ENCODE peak calls at places on chromosomes 11 and 22, in seven cellular contexts. One of them, this sample, is unnamed.

GRCh38 chr11:35893796-35894475 is 49.9 kb upstream of the LDLRAD3 start:
- DNase-seq in activated CD4-positive, alpha-beta T cell treated with anti-CD3 and anti-CD28 coated beads, Interleukin-2, amount 50 U/mL, for 48 hours: no peak
- DNase-seq in NAMALWA: no peak
- DNase-seq in stimulated activated CD4-positive, alpha-beta T cell treated with anti-CD3 and anti-CD28 coated beads, Interleukin-12 subunit alpha, Interleukin-12 subunit beta, amount 100 ng/mL, for 48 hours: no peak
- DNase-seq in hepatic stellate cell: no peak
- DNase-seq in effector CD4-positive, alpha-beta T cell: no peak
- DNase-seq in NCI-H748 treated with DMSO at 0.1 percent for 48 hours: no peak
- DNase-seq in this sample: no peak

GRCh38 chr11:61452825-61453224 is 22.9 kb downstream of the SDHAF2 start:
- DNase-seq in activated CD4-positive, alpha-beta T cell treated with anti-CD3 and anti-CD28 coated beads, Interleukin-2, amount 50 U/mL, for 48 hours: no peak
- DNase-seq in NAMALWA: no peak
- DNase-seq in stimulated activated CD4-positive, alpha-beta T cell treated with anti-CD3 and anti-CD28 coated beads, Interleukin-12 subunit alpha, Interleukin-12 subunit beta, amount 100 ng/mL, for 48 hours: no peak
- DNase-seq in hepatic stellate cell: no peak
- DNase-seq in effector CD4-positive, alpha-beta T cell: no peak
- DNase-seq in NCI-H748 treated with DMSO at 0.1 percent for 48 hours: no peak
- DNase-seq in this sample: no peak

GRCh38 chr22:44024288-44024908 is at the start of gene PARVB:
- DNase-seq in activated CD4-positive, alpha-beta T cell treated with anti-CD3 and anti-CD28 coated beads, Interleukin-2, amount 50 U/mL, for 48 hours: peak
- DNase-seq in NAMALWA: no peak
- DNase-seq in stimulated activated CD4-positive, alpha-beta T cell treated with anti-CD3 and anti-CD28 coated beads, Interleukin-12 subunit alpha, Interleukin-12 subunit beta, amount 100 ng/mL, for 48 hours: no peak
- DNase-seq in hepatic stellate cell: peak
- DNase-seq in effector CD4-positive, alpha-beta T cell: no peak
- DNase-seq in NCI-H748 treated with DMSO at 0.1 percent for 48 hours: no peak
- DNase-seq in this sample: no peak

GRCh38 chr11:38814670-38815069 is 2216.6 kb upstream of the RAG2 start:
- DNase-seq in activated CD4-positive, alpha-beta T cell treated with anti-CD3 and anti-CD28 coated beads, Interleukin-2, amount 50 U/mL, for 48 hours: no peak
- DNase-seq in NAMALWA: no peak
- DNase-seq in stimulated activated CD4-positive, alpha-beta T cell treated with anti-CD3 and anti-CD28 coated beads, Interleukin-12 subunit alpha, Interleukin-12 subunit beta, amount 100 ng/mL, for 48 hours: no peak
- DNase-seq in hepatic stellate cell: no peak
- DNase-seq in effector CD4-positive, alpha-beta T cell: no peak
- DNase-seq in NCI-H748 treated with DMSO at 0.1 percent for 48 hours: no peak
- DNase-seq in this sample: no peak

GRCh38 chr11:1219836-1220810 is 2.7 kb upstream of the MUC5B start:
- DNase-seq in activated CD4-positive, alpha-beta T cell treated with anti-CD3 and anti-CD28 coated beads, Interleukin-2, amount 50 U/mL, for 48 hours: no peak
- DNase-seq in NAMALWA: no peak
- DNase-seq in stimulated activated CD4-positive, alpha-beta T cell treated with anti-CD3 and anti-CD28 coated beads, Interleukin-12 subunit alpha, Interleukin-12 subunit beta, amount 100 ng/mL, for 48 hours: no peak
- DNase-seq in hepatic stellate cell: no peak
- DNase-seq in effector CD4-positive, alpha-beta T cell: no peak
- DNase-seq in NCI-H748 treated with DMSO at 0.1 percent for 48 hours: no peak
- DNase-seq in this sample: no peak

GRCh38 chr11:61534025-61534900 is 25.7 kb downstream of the LRRC10B start:
- DNase-seq in activated CD4-positive, alpha-beta T cell treated with anti-CD3 and anti-CD28 coated beads, Interleukin-2, amount 50 U/mL, for 48 hours: no peak
- DNase-seq in NAMALWA: no peak
- DNase-seq in stimulated activated CD4-positive, alpha-beta T cell treated with anti-CD3 and anti-CD28 coated beads, Interleukin-12 subunit alpha, Interleukin-12 subunit beta, amount 100 ng/mL, for 48 hours: no peak
- DNase-seq in hepatic stellate cell: no peak
- DNase-seq in effector CD4-positive, alpha-beta T cell: no peak
- DNase-seq in NCI-H748 treated with DMSO at 0.1 percent for 48 hours: no peak
- DNase-seq in this sample: no peak

GRCh38 chr11:116207781-116208180 is 565.0 kb downstream of the BUD13 start:
- DNase-seq in activated CD4-positive, alpha-beta T cell treated with anti-CD3 and anti-CD28 coated beads, Interleukin-2, amount 50 U/mL, for 48 hours: no peak
- DNase-seq in NAMALWA: no peak
- DNase-seq in stimulated activated CD4-positive, alpha-beta T cell treated with anti-CD3 and anti-CD28 coated beads, Interleukin-12 subunit alpha, Interleukin-12 subunit beta, amount 100 ng/mL, for 48 hours: no peak
- DNase-seq in hepatic stellate cell: no peak
- DNase-seq in effector CD4-positive, alpha-beta T cell: no peak
- DNase-seq in NCI-H748 treated with DMSO at 0.1 percent for 48 hours: no peak
- DNase-seq in this sample: no peak

GRCh38 chr22:50118557-50119168 is 28.9 kb downstream of the MOV10L1 start:
- DNase-seq in activated CD4-positive, alpha-beta T cell treated with anti-CD3 and anti-CD28 coated beads, Interleukin-2, amount 50 U/mL, for 48 hours: no peak
- DNase-seq in NAMALWA: no peak
- DNase-seq in stimulated activated CD4-positive, alpha-beta T cell treated with anti-CD3 and anti-CD28 coated beads, Interleukin-12 subunit alpha, Interleukin-12 subunit beta, amount 100 ng/mL, for 48 hours: no peak
- DNase-seq in hepatic stellate cell: peak
- DNase-seq in effector CD4-positive, alpha-beta T cell: no peak
- DNase-seq in NCI-H748 treated with DMSO at 0.1 percent for 48 hours: no peak
- DNase-seq in this sample: no peak

GRCh38 chr11:62592216-62592815 is 993 bp upstream of the TUT1 start:
- DNase-seq in activated CD4-positive, alpha-beta T cell treated with anti-CD3 and anti-CD28 coated beads, Interleukin-2, amount 50 U/mL, for 48 hours: no peak
- DNase-seq in NAMALWA: no peak
- DNase-seq in stimulated activated CD4-positive, alpha-beta T cell treated with anti-CD3 and anti-CD28 coated beads, Interleukin-12 subunit alpha, Interleukin-12 subunit beta, amount 100 ng/mL, for 48 hours: no peak
- DNase-seq in hepatic stellate cell: no peak
- DNase-seq in effector CD4-positive, alpha-beta T cell: no peak
- DNase-seq in NCI-H748 treated with DMSO at 0.1 percent for 48 hours: no peak
- DNase-seq in this sample: no peak

GRCh38 chr22:31857247-31857646 is 87.1 kb upstream of the YWHAH start:
- DNase-seq in activated CD4-positive, alpha-beta T cell treated with anti-CD3 and anti-CD28 coated beads, Interleukin-2, amount 50 U/mL, for 48 hours: no peak
- DNase-seq in NAMALWA: no peak
- DNase-seq in stimulated activated CD4-positive, alpha-beta T cell treated with anti-CD3 and anti-CD28 coated beads, Interleukin-12 subunit alpha, Interleukin-12 subunit beta, amount 100 ng/mL, for 48 hours: no peak
- DNase-seq in hepatic stellate cell: no peak
- DNase-seq in effector CD4-positive, alpha-beta T cell: no peak
- DNase-seq in NCI-H748 treated with DMSO at 0.1 percent for 48 hours: peak
- DNase-seq in this sample: peak

GRCh38 chr11:34915136-34916013 is 804 bp downstream of the APIP start:
- DNase-seq in activated CD4-positive, alpha-beta T cell treated with anti-CD3 and anti-CD28 coated beads, Interleukin-2, amount 50 U/mL, for 48 hours: no peak
- DNase-seq in NAMALWA: peak
- DNase-seq in stimulated activated CD4-positive, alpha-beta T cell treated with anti-CD3 and anti-CD28 coated beads, Interleukin-12 subunit alpha, Interleukin-12 subunit beta, amount 100 ng/mL, for 48 hours: no peak
- DNase-seq in hepatic stellate cell: peak
- DNase-seq in effector CD4-positive, alpha-beta T cell: no peak
- DNase-seq in NCI-H748 treated with DMSO at 0.1 percent for 48 hours: peak
- DNase-seq in this sample: no peak

GRCh38 chr11:1396375-1396841 is 6.7 kb downstream of the BRSK2 start:
- DNase-seq in activated CD4-positive, alpha-beta T cell treated with anti-CD3 and anti-CD28 coated beads, Interleukin-2, amount 50 U/mL, for 48 hours: no peak
- DNase-seq in NAMALWA: no peak
- DNase-seq in stimulated activated CD4-positive, alpha-beta T cell treated with anti-CD3 and anti-CD28 coated beads, Interleukin-12 subunit alpha, Interleukin-12 subunit beta, amount 100 ng/mL, for 48 hours: no peak
- DNase-seq in hepatic stellate cell: no peak
- DNase-seq in effector CD4-positive, alpha-beta T cell: no peak
- DNase-seq in NCI-H748 treated with DMSO at 0.1 percent for 48 hours: no peak
- DNase-seq in this sample: no peak

GRCh38 chr11:15969281-15969680 is 387.1 kb downstream of the SOX6 start:
- DNase-seq in activated CD4-positive, alpha-beta T cell treated with anti-CD3 and anti-CD28 coated beads, Interleukin-2, amount 50 U/mL, for 48 hours: no peak
- DNase-seq in NAMALWA: no peak
- DNase-seq in stimulated activated CD4-positive, alpha-beta T cell treated with anti-CD3 and anti-CD28 coated beads, Interleukin-12 subunit alpha, Interleukin-12 subunit beta, amount 100 ng/mL, for 48 hours: no peak
- DNase-seq in hepatic stellate cell: peak
- DNase-seq in effector CD4-positive, alpha-beta T cell: no peak
- DNase-seq in NCI-H748 treated with DMSO at 0.1 percent for 48 hours: peak
- DNase-seq in this sample: no peak

GRCh38 chr22:49116486-49116885 is 711.2 kb downstream of the BRD1 start:
- DNase-seq in activated CD4-positive, alpha-beta T cell treated with anti-CD3 and anti-CD28 coated beads, Interleukin-2, amount 50 U/mL, for 48 hours: no peak
- DNase-seq in NAMALWA: no peak
- DNase-seq in stimulated activated CD4-positive, alpha-beta T cell treated with anti-CD3 and anti-CD28 coated beads, Interleukin-12 subunit alpha, Interleukin-12 subunit beta, amount 100 ng/mL, for 48 hours: no peak
- DNase-seq in hepatic stellate cell: no peak
- DNase-seq in effector CD4-positive, alpha-beta T cell: no peak
- DNase-seq in NCI-H748 treated with DMSO at 0.1 percent for 48 hours: no peak
- DNase-seq in this sample: no peak

GRCh38 chr11:114796954-114797721 is 118.8 kb downstream of the NXPE2 start:
- DNase-seq in activated CD4-positive, alpha-beta T cell treated with anti-CD3 and anti-CD28 coated beads, Interleukin-2, amount 50 U/mL, for 48 hours: no peak
- DNase-seq in NAMALWA: no peak
- DNase-seq in stimulated activated CD4-positive, alpha-beta T cell treated with anti-CD3 and anti-CD28 coated beads, Interleukin-12 subunit alpha, Interleukin-12 subunit beta, amount 100 ng/mL, for 48 hours: no peak
- DNase-seq in hepatic stellate cell: no peak
- DNase-seq in effector CD4-positive, alpha-beta T cell: no peak
- DNase-seq in NCI-H748 treated with DMSO at 0.1 percent for 48 hours: no peak
- DNase-seq in this sample: no peak

GRCh38 chr22:20532256-20532993 is 25.0 kb downstream of the MED15 start:
- DNase-seq in activated CD4-positive, alpha-beta T cell treated with anti-CD3 and anti-CD28 coated beads, Interleukin-2, amount 50 U/mL, for 48 hours: no peak
- DNase-seq in NAMALWA: no peak
- DNase-seq in stimulated activated CD4-positive, alpha-beta T cell treated with anti-CD3 and anti-CD28 coated beads, Interleukin-12 subunit alpha, Interleukin-12 subunit beta, amount 100 ng/mL, for 48 hours: no peak
- DNase-seq in hepatic stellate cell: no peak
- DNase-seq in effector CD4-positive, alpha-beta T cell: no peak
- DNase-seq in NCI-H748 treated with DMSO at 0.1 percent for 48 hours: no peak
- DNase-seq in this sample: no peak

GRCh38 chr11:27213232-27213660 is 149.8 kb downstream of the CCDC34 start:
- DNase-seq in activated CD4-positive, alpha-beta T cell treated with anti-CD3 and anti-CD28 coated beads, Interleukin-2, amount 50 U/mL, for 48 hours: no peak
- DNase-seq in NAMALWA: no peak
- DNase-seq in stimulated activated CD4-positive, alpha-beta T cell treated with anti-CD3 and anti-CD28 coated beads, Interleukin-12 subunit alpha, Interleukin-12 subunit beta, amount 100 ng/mL, for 48 hours: no peak
- DNase-seq in hepatic stellate cell: peak
- DNase-seq in effector CD4-positive, alpha-beta T cell: no peak
- DNase-seq in NCI-H748 treated with DMSO at 0.1 percent for 48 hours: no peak
- DNase-seq in this sample: no peak

GRCh38 chr11:71525938-71526495 is 1.1 kb upstream of the KRTAP5-7 start:
- DNase-seq in activated CD4-positive, alpha-beta T cell treated with anti-CD3 and anti-CD28 coated beads, Interleukin-2, amount 50 U/mL, for 48 hours: no peak
- DNase-seq in NAMALWA: no peak
- DNase-seq in stimulated activated CD4-positive, alpha-beta T cell treated with anti-CD3 and anti-CD28 coated beads, Interleukin-12 subunit alpha, Interleukin-12 subunit beta, amount 100 ng/mL, for 48 hours: no peak
- DNase-seq in hepatic stellate cell: no peak
- DNase-seq in effector CD4-positive, alpha-beta T cell: no peak
- DNase-seq in NCI-H748 treated with DMSO at 0.1 percent for 48 hours: no peak
- DNase-seq in this sample: no peak

GRCh38 chr11:75896843-75897419 is 81.9 kb downstream of the UVRAG start:
- DNase-seq in activated CD4-positive, alpha-beta T cell treated with anti-CD3 and anti-CD28 coated beads, Interleukin-2, amount 50 U/mL, for 48 hours: no peak
- DNase-seq in NAMALWA: peak
- DNase-seq in stimulated activated CD4-positive, alpha-beta T cell treated with anti-CD3 and anti-CD28 coated beads, Interleukin-12 subunit alpha, Interleukin-12 subunit beta, amount 100 ng/mL, for 48 hours: no peak
- DNase-seq in hepatic stellate cell: peak
- DNase-seq in effector CD4-positive, alpha-beta T cell: no peak
- DNase-seq in NCI-H748 treated with DMSO at 0.1 percent for 48 hours: peak
- DNase-seq in this sample: no peak

GRCh38 chr11:117841582-117842031 is 17.1 kb upstream of the FXYD2 start:
- DNase-seq in activated CD4-positive, alpha-beta T cell treated with anti-CD3 and anti-CD28 coated beads, Interleukin-2, amount 50 U/mL, for 48 hours: peak
- DNase-seq in NAMALWA: no peak
- DNase-seq in stimulated activated CD4-positive, alpha-beta T cell treated with anti-CD3 and anti-CD28 coated beads, Interleukin-12 subunit alpha, Interleukin-12 subunit beta, amount 100 ng/mL, for 48 hours: no peak
- DNase-seq in hepatic stellate cell: no peak
- DNase-seq in effector CD4-positive, alpha-beta T cell: no peak
- DNase-seq in NCI-H748 treated with DMSO at 0.1 percent for 48 hours: no peak
- DNase-seq in this sample: no peak

GRCh38 chr11:68855205-68855978 is 13.7 kb upstream of the CPT1A start:
- DNase-seq in activated CD4-positive, alpha-beta T cell treated with anti-CD3 and anti-CD28 coated beads, Interleukin-2, amount 50 U/mL, for 48 hours: peak
- DNase-seq in NAMALWA: no peak
- DNase-seq in stimulated activated CD4-positive, alpha-beta T cell treated with anti-CD3 and anti-CD28 coated beads, Interleukin-12 subunit alpha, Interleukin-12 subunit beta, amount 100 ng/mL, for 48 hours: no peak
- DNase-seq in hepatic stellate cell: peak
- DNase-seq in effector CD4-positive, alpha-beta T cell: no peak
- DNase-seq in NCI-H748 treated with DMSO at 0.1 percent for 48 hours: no peak
- DNase-seq in this sample: no peak

GRCh38 chr11:61509058-61510029 is 795 bp downstream of the LRRC10B start:
- DNase-seq in activated CD4-positive, alpha-beta T cell treated with anti-CD3 and anti-CD28 coated beads, Interleukin-2, amount 50 U/mL, for 48 hours: peak
- DNase-seq in NAMALWA: no peak
- DNase-seq in stimulated activated CD4-positive, alpha-beta T cell treated with anti-CD3 and anti-CD28 coated beads, Interleukin-12 subunit alpha, Interleukin-12 subunit beta, amount 100 ng/mL, for 48 hours: peak
- DNase-seq in hepatic stellate cell: peak
- DNase-seq in effector CD4-positive, alpha-beta T cell: no peak
- DNase-seq in NCI-H748 treated with DMSO at 0.1 percent for 48 hours: peak
- DNase-seq in this sample: peak

GRCh38 chr11:129644326-129644725 is 171.3 kb upstream of the TMEM45B start:
- DNase-seq in activated CD4-positive, alpha-beta T cell treated with anti-CD3 and anti-CD28 coated beads, Interleukin-2, amount 50 U/mL, for 48 hours: no peak
- DNase-seq in NAMALWA: no peak
- DNase-seq in stimulated activated CD4-positive, alpha-beta T cell treated with anti-CD3 and anti-CD28 coated beads, Interleukin-12 subunit alpha, Interleukin-12 subunit beta, amount 100 ng/mL, for 48 hours: no peak
- DNase-seq in hepatic stellate cell: no peak
- DNase-seq in effector CD4-positive, alpha-beta T cell: no peak
- DNase-seq in NCI-H748 treated with DMSO at 0.1 percent for 48 hours: no peak
- DNase-seq in this sample: no peak

This sample was measured in NCI-H2081 treated with DMSO at 0.1 percent for 48 hours.